ENCODE peak calls at places on chromosomes 6 and 20, in six cellular contexts. Q is effector memory CD4-positive, alpha-beta T cell; G is heart left ventricle; F is heart right ventricle; S is GM23338; I is brain microvascular endothelial cell. Z is an unnamed sample.

GRCh38 chr20:40563296-40563950 is 125.6 kb downstream of the MAFB start:
- DNase-seq in F (no peak), S (no peak), I (peak), Q (no peak), G (no peak), Z (no peak)

GRCh38 chr20:62925420-62926228 is 681 bp downstream of the DIDO1 start:
- DNase-seq in G (peak), Q (peak), S (no peak), I (no peak), F (no peak), Z (no peak)

GRCh38 chr6:24960991-24961475 is 25.3 kb upstream of the RIPOR2 start:
- DNase-seq in G (no peak), F (no peak), I (no peak), S (no peak), Q (no peak), Z (no peak)

GRCh38 chr6:50905297-50905696 is 86.6 kb downstream of the TFAP2B start:
- DNase-seq in G (no peak), Q (no peak), I (no peak), F (no peak), S (no peak), Z (no peak)

GRCh38 chr6:90445533-90446108 is 141.3 kb downstream of the MAP3K7 start:
- DNase-seq in G (no peak), S (no peak), F (no peak), Q (no peak), I (no peak), Z (no peak)

GRCh38 chr20:48933017-48933766 is 11.7 kb downstream of the ARFGEF2 start:
- DNase-seq in Q (no peak), I (no peak), S (no peak), G (no peak), F (no peak), Z (no peak)

GRCh38 chr20:34065260-34065659 is 46.8 kb downstream of the EIF2S2 start:
- DNase-seq in F (no peak), G (no peak), Q (no peak), I (no peak), S (no peak), Z (no peak)

GRCh38 chr20:50891138-50891537 is 40.1 kb downstream of the ADNP start:
- DNase-seq in I (no peak), G (no peak), Q (no peak), S (no peak), F (no peak), Z (no peak)

GRCh38 chr6:154521412-154521811 is 10.9 kb upstream of the CNKSR3 start:
- DNase-seq in F (no peak), S (no peak), I (no peak), G (no peak), Q (no peak), Z (no peak)

GRCh38 chr6:158285321-158285960 is 26.8 kb upstream of the TULP4 start:
- DNase-seq in F (no peak), I (no peak), G (no peak), S (no peak), Q (no peak), Z (no peak)

GRCh38 chr6:108677357-108677756 is 116.6 kb downstream of the FOXO3 start:
- DNase-seq in I (no peak), F (no peak), G (no peak), S (no peak), Q (no peak), Z (no peak)
- H3K4me3 ChIP-seq in I (no peak), F (no peak), G (no peak), S (no peak), Q (no peak), Z (no peak)

GRCh38 chr6:17912521-17912920 is 74.9 kb downstream of the KIF13A start:
- DNase-seq in I (no peak), S (no peak), F (no peak), Q (no peak), G (no peak), Z (no peak)
- H3K27ac ChIP-seq in I (no peak), S (peak), F (peak), Q (no peak), G (peak), Z (no peak)

DNA sequence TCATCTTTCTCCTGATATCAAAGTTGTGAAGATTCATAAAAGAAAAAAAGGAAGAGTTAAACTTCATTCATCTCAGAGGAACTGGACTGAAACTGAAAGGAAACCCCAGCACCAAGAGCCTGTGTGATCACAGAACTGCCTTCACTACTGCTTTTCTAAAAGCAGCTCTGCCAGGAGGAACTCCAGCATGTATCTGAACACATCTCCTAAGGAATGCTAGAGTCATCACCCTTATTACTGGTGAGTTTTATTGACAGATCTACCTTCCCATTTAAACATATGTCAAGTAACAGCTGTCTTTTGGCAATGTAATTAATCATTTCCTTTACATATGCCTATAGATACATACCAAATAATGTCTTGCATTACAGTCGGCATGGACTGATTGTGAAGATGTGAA is 102.4 kb downstream of the KIF13A start:
- DNase-seq in G (no peak), Q (no peak), F (no peak), S (no peak), I (no peak), Z (no peak)
- H3K4me3 ChIP-seq in G (no peak), Q (no peak), F (no peak), S (no peak), I (no peak), Z (no peak)

GRCh38 chr6:138405816-138406403 is 1.9 kb downstream of the HEBP2 start:
- DNase-seq in S (no peak), F (no peak), Q (no peak), G (no peak), I (no peak), Z (no peak)

GRCh38 chr6:138406443-138406842 is 2.4 kb downstream of the HEBP2 start:
- DNase-seq in S (no peak), I (no peak), Q (no peak), F (no peak), G (no peak), Z (no peak)

GRCh38 chr6:138410972-138411667 is 7.1 kb downstream of the HEBP2 start:
- DNase-seq in S (no peak), I (peak), G (no peak), Q (no peak), F (no peak), Z (no peak)

GRCh38 chr6:138415125-138415524 is 11.1 kb downstream of the HEBP2 start:
- DNase-seq in S (no peak), I (no peak), G (no peak), Q (no peak), F (no peak), Z (no peak)

DNA sequence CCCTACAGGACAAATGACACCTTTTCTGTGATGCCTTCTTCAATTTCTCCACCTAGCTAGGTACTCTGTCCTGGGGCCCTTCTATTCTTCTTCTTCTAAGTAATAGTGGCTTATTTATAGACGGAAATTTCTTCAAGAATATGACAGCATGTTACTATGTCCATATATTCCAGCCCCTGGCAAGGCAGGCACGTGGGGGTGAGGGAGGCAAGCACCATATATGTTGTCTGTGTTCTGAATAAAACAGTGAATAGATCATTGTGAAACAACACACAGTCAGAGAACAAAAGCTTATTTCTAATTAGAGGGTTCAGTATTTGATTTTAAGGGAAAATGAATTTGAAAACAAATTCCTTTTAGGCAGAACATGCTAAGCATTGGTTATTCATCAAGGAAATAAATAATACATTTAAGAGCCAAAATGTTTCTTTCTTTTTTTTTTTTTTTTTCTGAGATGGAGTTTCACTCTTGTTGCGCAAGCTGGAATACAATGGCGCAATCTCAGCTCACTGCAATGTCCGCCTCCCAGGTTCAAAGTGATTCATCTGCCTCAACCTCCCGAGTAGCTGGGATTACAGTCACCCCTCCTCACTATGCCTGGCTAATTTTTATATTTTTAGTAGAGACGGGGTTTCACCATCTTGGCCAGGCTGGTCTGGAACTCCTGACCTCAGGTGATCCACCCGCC is 6.2 kb downstream of the HEBP2 start:
- DNase-seq in I (peak), Q (no peak), S (no peak), F (no peak), G (no peak), Z (no peak)
- H3K27ac ChIP-seq in I (no peak), Q (no peak), S (no peak), F (no peak), G (no peak), Z (no peak)

Z was measured in iPS DF 6.9.